ENCODE peak calls at places on chromosomes 2 and 18, in seven cellular contexts. One of them, this sample, is unnamed.

GRCh38 chr2:215811409-215812355 is 201.7 kb downstream of the MREG start:
- DNase-seq in OCI-LY7: peak; percentile 86
- DNase-seq in uterus: no peak
- DNase-seq in stomach: no peak
- DNase-seq in cardiac muscle cell: peak; percentile 20
- DNase-seq in neuronal stem cell: no peak
- DNase-seq in left lung: no peak
- DNase-seq in this sample: no peak

GRCh38 chr18:54742654-54743053 is 85.6 kb upstream of the RAB27B start:
- DNase-seq in OCI-LY7: no peak
- DNase-seq in uterus: peak; percentile 48
- DNase-seq in stomach: peak; percentile 40
- DNase-seq in cardiac muscle cell: peak; percentile 99
- DNase-seq in neuronal stem cell: no peak
- DNase-seq in left lung: no peak
- DNase-seq in this sample: peak; percentile 93

GRCh38 chr2:169670215-169670651 is 24.0 kb downstream of the CFAP210 start:
- DNase-seq in OCI-LY7: no peak
- DNase-seq in uterus: no peak
- DNase-seq in stomach: no peak
- DNase-seq in cardiac muscle cell: peak; percentile 68
- DNase-seq in neuronal stem cell: no peak
- DNase-seq in left lung: no peak
- DNase-seq in this sample: peak; percentile 9

GRCh38 chr18:12828116-12829051 is 55.7 kb downstream of the PTPN2 start:
- DNase-seq in OCI-LY7: no peak
- DNase-seq in uterus: no peak
- DNase-seq in stomach: no peak
- DNase-seq in cardiac muscle cell: no peak
- DNase-seq in neuronal stem cell: no peak
- DNase-seq in left lung: no peak
- DNase-seq in this sample: no peak

GRCh38 chr18:44938396-44939036 is 257.8 kb downstream of the SETBP1 start:
- DNase-seq in OCI-LY7: no peak
- DNase-seq in uterus: no peak
- DNase-seq in stomach: peak; percentile 46
- DNase-seq in cardiac muscle cell: no peak
- DNase-seq in neuronal stem cell: no peak
- DNase-seq in left lung: no peak
- DNase-seq in this sample: no peak

GRCh38 chr2:147424766-147425165 is 420.1 kb upstream of the ACVR2A start:
- DNase-seq in OCI-LY7: no peak
- DNase-seq in uterus: no peak
- DNase-seq in stomach: no peak
- DNase-seq in cardiac muscle cell: no peak
- DNase-seq in neuronal stem cell: no peak
- DNase-seq in left lung: no peak
- DNase-seq in this sample: no peak

GRCh38 chr18:22485808-22486244 is 68.1 kb upstream of the CTAGE1 start:
- DNase-seq in OCI-LY7: no peak
- DNase-seq in uterus: no peak
- DNase-seq in stomach: no peak
- DNase-seq in cardiac muscle cell: peak; percentile 47
- DNase-seq in neuronal stem cell: no peak
- DNase-seq in left lung: no peak
- DNase-seq in this sample: no peak

GRCh38 chr18:55539240-55539639 is 48.8 kb downstream of the TCF4 start:
- DNase-seq in OCI-LY7: no peak
- DNase-seq in uterus: no peak
- DNase-seq in stomach: no peak
- DNase-seq in cardiac muscle cell: no peak
- DNase-seq in neuronal stem cell: no peak
- DNase-seq in left lung: no peak
- DNase-seq in this sample: no peak

GRCh38 chr2:85744771-85745601 is 8.8 kb upstream of the ATOH8 start:
- DNase-seq in OCI-LY7: no peak
- DNase-seq in uterus: peak; percentile 68
- DNase-seq in stomach: no peak
- DNase-seq in cardiac muscle cell: peak; percentile 87
- DNase-seq in neuronal stem cell: no peak
- DNase-seq in left lung: no peak
- DNase-seq in this sample: peak; percentile 57

GRCh38 chr2:184026961-184027360 is 571.4 kb upstream of the ZNF804A start:
- DNase-seq in OCI-LY7: no peak
- DNase-seq in uterus: no peak
- DNase-seq in stomach: no peak
- DNase-seq in cardiac muscle cell: no peak
- DNase-seq in neuronal stem cell: no peak
- DNase-seq in left lung: no peak
- DNase-seq in this sample: no peak

GRCh38 chr2:175597286-175597685 is 404.8 kb downstream of the LNPK start:
- DNase-seq in OCI-LY7: no peak
- DNase-seq in uterus: no peak
- DNase-seq in stomach: no peak
- DNase-seq in cardiac muscle cell: no peak
- DNase-seq in neuronal stem cell: no peak
- DNase-seq in left lung: no peak
- DNase-seq in this sample: no peak

GRCh38 chr2:32820701-32821100 is 126.1 kb upstream of the LTBP1 start:
- DNase-seq in OCI-LY7: no peak
- DNase-seq in uterus: no peak
- DNase-seq in stomach: no peak
- DNase-seq in cardiac muscle cell: no peak
- DNase-seq in neuronal stem cell: no peak
- DNase-seq in left lung: no peak
- DNase-seq in this sample: no peak

GRCh38 chr2:84799772-84800171 is 81.1 kb downstream of the TRABD2A start:
- DNase-seq in OCI-LY7: no peak
- DNase-seq in uterus: no peak
- DNase-seq in stomach: no peak
- DNase-seq in cardiac muscle cell: no peak
- DNase-seq in neuronal stem cell: no peak
- DNase-seq in left lung: no peak
- DNase-seq in this sample: no peak

GRCh38 chr2:150994041-150994440 is 267.6 kb downstream of the RBM43 start:
- DNase-seq in OCI-LY7: no peak
- DNase-seq in uterus: no peak
- DNase-seq in stomach: no peak
- DNase-seq in cardiac muscle cell: peak; percentile 50
- DNase-seq in neuronal stem cell: no peak
- DNase-seq in left lung: no peak
- DNase-seq in this sample: no peak

GRCh38 chr18:60372141-60372540 is 434 bp downstream of the MC4R start:
- DNase-seq in OCI-LY7: no peak
- DNase-seq in uterus: no peak
- DNase-seq in stomach: no peak
- DNase-seq in cardiac muscle cell: no peak
- DNase-seq in neuronal stem cell: peak; percentile 9
- DNase-seq in left lung: no peak
- DNase-seq in this sample: no peak

GRCh38 chr2:231088779-231089178 is 32.1 kb downstream of the PSMD1 start:
- DNase-seq in OCI-LY7: no peak
- DNase-seq in uterus: no peak
- DNase-seq in stomach: no peak
- DNase-seq in cardiac muscle cell: no peak
- DNase-seq in neuronal stem cell: no peak
- DNase-seq in left lung: no peak
- DNase-seq in this sample: no peak

GRCh38 chr2:114192362-114192761 is 250.1 kb upstream of the DPP10 start:
- DNase-seq in OCI-LY7: no peak
- DNase-seq in uterus: no peak
- DNase-seq in stomach: no peak
- DNase-seq in cardiac muscle cell: peak; percentile 34
- DNase-seq in neuronal stem cell: no peak
- DNase-seq in left lung: no peak
- DNase-seq in this sample: peak; percentile 32

GRCh38 chr2:79100301-79100700 is 12.5 kb upstream of the REG1B start:
- DNase-seq in OCI-LY7: peak; percentile 69
- DNase-seq in uterus: no peak
- DNase-seq in stomach: no peak
- DNase-seq in cardiac muscle cell: no peak
- DNase-seq in neuronal stem cell: no peak
- DNase-seq in left lung: no peak
- DNase-seq in this sample: no peak

GRCh38 chr18:36035253-36035652 is 32.1 kb downstream of the RPRD1A start:
- DNase-seq in OCI-LY7: no peak
- DNase-seq in uterus: no peak
- DNase-seq in stomach: no peak
- DNase-seq in cardiac muscle cell: peak; percentile 40
- DNase-seq in neuronal stem cell: no peak
- DNase-seq in left lung: no peak
- DNase-seq in this sample: no peak

GRCh38 chr2:109726666-109727270 is 67.3 kb upstream of the RGPD5 start:
- DNase-seq in OCI-LY7: no peak
- DNase-seq in uterus: no peak
- DNase-seq in stomach: no peak
- DNase-seq in cardiac muscle cell: no peak
- DNase-seq in neuronal stem cell: no peak
- DNase-seq in left lung: no peak
- DNase-seq in this sample: peak; percentile 28

GRCh38 chr2:95300391-95300938 is 3.3 kb downstream of the KCNIP3 start:
- DNase-seq in OCI-LY7: no peak
- DNase-seq in uterus: no peak
- DNase-seq in stomach: peak; percentile 60
- DNase-seq in cardiac muscle cell: no peak
- DNase-seq in neuronal stem cell: no peak
- DNase-seq in left lung: no peak
- DNase-seq in this sample: no peak

GRCh38 chr18:38481576-38481975 is 916.0 kb upstream of the CELF4 start:
- DNase-seq in OCI-LY7: no peak
- DNase-seq in uterus: no peak
- DNase-seq in stomach: no peak
- DNase-seq in cardiac muscle cell: no peak
- DNase-seq in neuronal stem cell: no peak
- DNase-seq in left lung: no peak
- DNase-seq in this sample: no peak

GRCh38 chr2:219422944-219423534 is 4.9 kb downstream of the DES start:
- DNase-seq in OCI-LY7: no peak
- DNase-seq in uterus: no peak
- DNase-seq in stomach: no peak
- DNase-seq in cardiac muscle cell: no peak
- DNase-seq in neuronal stem cell: no peak
- DNase-seq in left lung: no peak
- DNase-seq in this sample: peak; percentile 45

GRCh38 chr2:229454934-229455631 is 184.0 kb upstream of the PID1 start:
- DNase-seq in OCI-LY7: no peak
- DNase-seq in uterus: no peak
- DNase-seq in stomach: no peak
- DNase-seq in cardiac muscle cell: peak; percentile 80
- DNase-seq in neuronal stem cell: no peak
- DNase-seq in left lung: no peak
- DNase-seq in this sample: no peak

GRCh38 chr18:9380571-9381390 is 46.2 kb downstream of the TWSG1 start:
- DNase-seq in OCI-LY7: no peak
- DNase-seq in uterus: no peak
- DNase-seq in stomach: no peak
- DNase-seq in cardiac muscle cell: peak; percentile 59
- DNase-seq in neuronal stem cell: no peak
- DNase-seq in left lung: no peak
- DNase-seq in this sample: no peak

GRCh38 chr2:193350509-193350908 is 1155.8 kb upstream of the TMEFF2 start:
- DNase-seq in OCI-LY7: no peak
- DNase-seq in uterus: no peak
- DNase-seq in stomach: no peak
- DNase-seq in cardiac muscle cell: no peak
- DNase-seq in neuronal stem cell: no peak
- DNase-seq in left lung: no peak
- DNase-seq in this sample: no peak

GRCh38 chr2:193349642-193350041 is 1154.9 kb upstream of the TMEFF2 start:
- DNase-seq in OCI-LY7: no peak
- DNase-seq in uterus: no peak
- DNase-seq in stomach: no peak
- DNase-seq in cardiac muscle cell: no peak
- DNase-seq in neuronal stem cell: no peak
- DNase-seq in left lung: no peak
- DNase-seq in this sample: no peak

GRCh38 chr2:193348055-193348454 is 1153.3 kb upstream of the TMEFF2 start:
- DNase-seq in OCI-LY7: no peak
- DNase-seq in uterus: no peak
- DNase-seq in stomach: no peak
- DNase-seq in cardiac muscle cell: no peak
- DNase-seq in neuronal stem cell: no peak
- DNase-seq in left lung: no peak
- DNase-seq in this sample: no peak
- H3K4me3 ChIP-seq in OCI-LY7: no peak overlapping the region
- H3K4me3 ChIP-seq in uterus: no peak overlapping the region
- H3K4me3 ChIP-seq in stomach: peak overlapping the region; percentile 38
- H3K4me3 ChIP-seq in cardiac muscle cell: no peak overlapping the region
- H3K4me3 ChIP-seq in neuronal stem cell: no peak overlapping the region
- H3K4me3 ChIP-seq in left lung: no peak overlapping the region
- H3K4me3 ChIP-seq in this sample: peak overlapping the region; percentile 26

DNA sequence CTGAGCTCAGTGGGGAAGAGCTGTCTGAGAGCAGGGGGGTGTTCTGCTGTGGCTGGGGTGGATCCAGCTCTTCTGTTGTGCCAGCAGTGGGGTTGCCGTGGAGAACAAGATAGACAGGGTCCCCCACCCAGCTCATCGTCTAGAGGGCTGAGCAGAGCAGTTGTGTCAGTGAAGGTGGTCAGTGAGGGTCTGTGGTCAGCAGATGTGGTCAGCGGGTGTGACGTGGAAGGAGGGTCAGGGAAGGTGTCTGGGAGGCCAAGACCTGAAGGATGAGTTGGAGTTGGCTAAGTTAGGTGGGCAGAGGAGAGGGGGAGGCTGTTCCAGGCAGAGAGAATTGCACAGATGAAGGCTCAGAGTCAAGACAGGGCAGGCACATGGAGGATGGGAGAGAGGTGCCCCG is 103.1 kb downstream of the DGKD start:
- DNase-seq in OCI-LY7: no peak
- DNase-seq in uterus: no peak
- DNase-seq in stomach: no peak
- DNase-seq in cardiac muscle cell: no peak
- DNase-seq in neuronal stem cell: no peak
- DNase-seq in left lung: peak; percentile 28
- DNase-seq in this sample: no peak
- H3K36me3 ChIP-seq in OCI-LY7: peaks cover 93% of the 10 kb centered on the region
- H3K36me3 ChIP-seq in uterus: no peaks in the 10 kb centered on the region
- H3K36me3 ChIP-seq in stomach: peaks cover 100% of the 10 kb centered on the region
- H3K36me3 ChIP-seq in cardiac muscle cell: peaks cover 22% of the 10 kb centered on the region
- H3K36me3 ChIP-seq in neuronal stem cell: peaks cover 78% of the 10 kb centered on the region
- H3K36me3 ChIP-seq in left lung: peaks cover 100% of the 10 kb centered on the region
- H3K36me3 ChIP-seq in this sample: peaks cover 17% of the 10 kb centered on the region

DNA sequence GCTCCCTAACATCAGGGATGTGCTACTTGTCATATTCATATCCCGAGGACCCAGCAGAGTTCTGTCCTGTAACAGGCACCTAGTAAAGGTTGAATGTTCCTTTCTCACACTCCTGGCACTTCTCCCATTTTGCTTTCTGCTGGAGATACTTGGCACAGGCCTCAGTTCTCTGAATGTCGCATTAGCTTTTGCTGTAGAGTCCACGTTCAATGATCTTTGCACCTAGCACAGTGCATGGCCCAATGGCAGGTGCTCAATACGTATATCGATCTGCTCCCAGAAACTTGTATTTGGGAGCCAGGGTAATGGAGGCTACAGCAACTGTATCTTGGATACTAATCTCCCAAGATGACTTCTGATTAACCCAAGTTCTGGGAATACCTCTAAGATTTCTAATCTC is 24.8 kb upstream of the VPS4B start:
- DNase-seq in OCI-LY7: no peak
- DNase-seq in uterus: no peak
- DNase-seq in stomach: no peak
- DNase-seq in cardiac muscle cell: no peak
- DNase-seq in neuronal stem cell: no peak
- DNase-seq in left lung: no peak
- DNase-seq in this sample: no peak
- H3K4me3 ChIP-seq in OCI-LY7: no peak overlapping the region
- H3K4me3 ChIP-seq in uterus: no peak overlapping the region
- H3K4me3 ChIP-seq in stomach: no peak overlapping the region
- H3K4me3 ChIP-seq in cardiac muscle cell: no peak overlapping the region
- H3K4me3 ChIP-seq in neuronal stem cell: no peak overlapping the region
- H3K4me3 ChIP-seq in left lung: no peak overlapping the region
- H3K4me3 ChIP-seq in this sample: no peak overlapping the region

GRCh38 chr2:237689569-237690131 is 62.3 kb downstream of the LRRFIP1 start:
- DNase-seq in OCI-LY7: no peak
- DNase-seq in uterus: peak; percentile 43
- DNase-seq in stomach: peak; percentile 76
- DNase-seq in cardiac muscle cell: no peak
- DNase-seq in neuronal stem cell: no peak
- DNase-seq in left lung: no peak
- DNase-seq in this sample: peak; percentile 80
- H3K36me3 ChIP-seq in OCI-LY7: peaks cover 14% of the 10 kb centered on the region
- H3K36me3 ChIP-seq in uterus: no peaks in the 10 kb centered on the region
- H3K36me3 ChIP-seq in stomach: no peaks in the 10 kb centered on the region
- H3K36me3 ChIP-seq in cardiac muscle cell: no peaks in the 10 kb centered on the region
- H3K36me3 ChIP-seq in neuronal stem cell: no peaks in the 10 kb centered on the region
- H3K36me3 ChIP-seq in left lung: no peaks in the 10 kb centered on the region
- H3K36me3 ChIP-seq in this sample: no peaks in the 10 kb centered on the region